ENCODE peak calls at places on chromosomes 4 and X, in seven cellular contexts. J is HepG2, G is HCT116, F is T47D, U is GM12878, Z is SK-N-SH, M is K562. D is an unnamed sample.
A peak's percentile ranks its signal among the peaks of the same experiment; 100 is the strongest.

GRCh38 chr4:138078751-138079150 is 163.4 kb downstream of the SLC7A11 start:
- DNase-seq in J (no peak), G (no peak), F (no peak), U (no peak), Z (no peak), M (no peak), D (no peak)

GRCh38 chr4:38119663-38120374 is 159.6 kb downstream of the PTTG2 start:
- DNase-seq in J (no peak), G (no peak), F (peak; percentile 1), U (no peak), Z (peak; percentile 48), M (no peak), D (no peak)

GRCh38 chrX:105331244-105331643 is 110.8 kb upstream of the TEX13A start:
- DNase-seq in J (no peak), G (no peak), F (no peak), U (no peak), Z (no peak), M (no peak), D (no peak)

GRCh38 chr4:8104491-8105302 is 53.9 kb downstream of the ABLIM2 start:
- DNase-seq in J (no peak), G (no peak), F (no peak), U (no peak), Z (no peak), M (no peak), D (no peak)

GRCh38 chrX:133482345-133483041 is 67.2 kb upstream of the GPC4 start:
- DNase-seq in J (no peak), G (no peak), F (no peak), U (no peak), Z (no peak), M (no peak), D (no peak)

GRCh38 chrX:124232523-124233201 is 99.8 kb upstream of the TEX13D start:
- DNase-seq in J (no peak), G (no peak), F (no peak), U (no peak), Z (no peak), M (no peak), D (no peak)

GRCh38 chr4:6716958-6717655 is 1.1 kb downstream of the BLOC1S4 start:
- DNase-seq in J (no peak), G (no peak), F (no peak), U (no peak), Z (no peak), M (peak; percentile 52), D (no peak)

GRCh38 chr4:174398728-174399127 is 115.0 kb downstream of the CEP44 start:
- DNase-seq in J (no peak), G (no peak), F (no peak), U (no peak), Z (no peak), M (peak; percentile 22), D (no peak)

GRCh38 chr4:46856347-46856746 is 52.7 kb downstream of the COX7B2 start:
- DNase-seq in J (no peak), G (no peak), F (no peak), U (no peak), Z (no peak), M (no peak), D (no peak)

GRCh38 chrX:103157511-103158316 is 57.2 kb upstream of the BEX4 start:
- DNase-seq in J (peak; percentile 6), G (no peak), F (peak; percentile 15), U (no peak), Z (peak; percentile 46), M (peak; percentile 60), D (no peak)

GRCh38 chrX:134184936-134185335 is 52.0 kb upstream of the CCDC160 start:
- DNase-seq in J (no peak), G (no peak), F (no peak), U (no peak), Z (no peak), M (no peak), D (no peak)

GRCh38 chr4:86955888-86956451 is 21.2 kb downstream of the AFF1 start:
- DNase-seq in J (no peak), G (no peak), F (no peak), U (no peak), Z (no peak), M (no peak), D (no peak)

GRCh38 chrX:11105080-11105479 is 6.1 kb upstream of the HCCS start:
- DNase-seq in J (no peak), G (no peak), F (no peak), U (no peak), Z (no peak), M (peak; percentile 12), D (no peak)

GRCh38 chr4:99708551-99708950 is 50.9 kb upstream of the C4orf54 start:
- DNase-seq in J (no peak), G (no peak), F (no peak), U (no peak), Z (no peak), M (no peak), D (no peak)

GRCh38 chrX:39152106-39152649 is 350.9 kb downstream of the MID1IP1 start:
- DNase-seq in J (no peak), G (no peak), F (peak; percentile 32), U (no peak), Z (peak; percentile 65), M (peak; percentile 79), D (peak; percentile 85)

GRCh38 chrX:70452143-70452733 is 7.6 kb downstream of the DLG3 start:
- DNase-seq in J (peak; percentile 19), G (peak; percentile 18), F (peak; percentile 57), U (no peak), Z (peak; percentile 64), M (peak; percentile 69), D (peak; percentile 73)

GRCh38 chr4:114782842-114783595 is 184.4 kb downstream of the UGT8 start:
- DNase-seq in J (no peak), G (no peak), F (no peak), U (no peak), Z (no peak), M (no peak), D (no peak)

GRCh38 chr4:152590179-152591031 is 54.5 kb upstream of the FBXW7 start:
- DNase-seq in J (no peak), G (no peak), F (no peak), U (no peak), Z (peak; percentile 56), M (no peak), D (no peak)

GRCh38 chr4:152587127-152587526 is 51.2 kb upstream of the FBXW7 start:
- DNase-seq in J (no peak), G (no peak), F (no peak), U (no peak), Z (no peak), M (no peak), D (no peak)

GRCh38 chr4:152591361-152591760 is 55.5 kb upstream of the FBXW7 start:
- DNase-seq in J (no peak), G (no peak), F (no peak), U (no peak), Z (no peak), M (peak; percentile 5), D (peak; percentile 86)

GRCh38 chr4:152586668-152587067 is 50.8 kb upstream of the FBXW7 start:
- DNase-seq in J (peak; percentile 18), G (no peak), F (no peak), U (no peak), Z (no peak), M (no peak), D (no peak)

GRCh38 chr4:152588869-152589268 is 53.0 kb upstream of the FBXW7 start:
- DNase-seq in J (no peak), G (no peak), F (no peak), U (no peak), Z (no peak), M (no peak), D (no peak)
- TF ChIP-seq JUND in J (no peak), G (no peak), F (no peak), U (no peak), Z (no peak), M (no peak), D (no peak)

DNA sequence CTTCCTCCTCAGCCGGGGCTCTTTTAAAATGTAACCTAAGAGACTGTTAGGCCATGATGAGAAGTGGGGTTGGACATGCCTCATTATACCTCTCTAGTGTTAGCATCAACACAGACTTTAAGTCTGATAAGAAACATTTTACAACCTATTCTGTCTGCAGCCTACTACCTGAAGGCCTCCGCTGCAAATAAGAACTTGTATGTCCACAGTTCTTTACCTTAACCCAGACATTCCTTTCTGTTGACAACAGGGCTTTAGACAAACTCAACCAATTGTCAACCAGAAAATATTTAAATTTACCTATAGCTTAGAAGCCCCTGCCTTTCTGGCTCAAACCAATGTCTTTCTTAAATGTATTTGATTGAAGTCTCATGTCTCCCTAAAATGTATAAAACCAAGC is 1418.6 kb downstream of the STIM2 start:
- DNase-seq in J (no peak), G (no peak), F (peak; percentile 4), U (no peak), Z (no peak), M (no peak), D (no peak)
- TF ChIP-seq JUND in J (no peak), G (no peak), F (no peak), U (no peak), Z (no peak), M (no peak), D (no peak)

GRCh38 chrX:100090931-100091330 is 319.1 kb downstream of the PCDH19 start:
- DNase-seq in J (no peak), G (no peak), F (no peak), U (no peak), Z (no peak), M (no peak), D (no peak)
- TF ChIP-seq JUND in J (no peak), G (no peak), F (no peak), U (no peak), Z (no peak), M (no peak), D (no peak)

GRCh38 chr4:121307441-121308327 is 73.1 kb downstream of the QRFPR start:
- DNase-seq in J (peak; percentile 34), G (peak; percentile 63), F (peak; percentile 65), U (peak; percentile 51), Z (no peak), M (peak; percentile 56), D (peak; percentile 7)

GRCh38 chr4:121304843-121305348 is 75.9 kb downstream of the QRFPR start:
- DNase-seq in J (no peak), G (no peak), F (no peak), U (no peak), Z (no peak), M (no peak), D (no peak)

GRCh38 chr4:121306932-121307331 is 73.9 kb downstream of the QRFPR start:
- DNase-seq in J (no peak), G (no peak), F (no peak), U (no peak), Z (no peak), M (no peak), D (no peak)

GRCh38 chr4:121308828-121309227 is 72.0 kb downstream of the QRFPR start:
- DNase-seq in J (no peak), G (no peak), F (no peak), U (no peak), Z (no peak), M (no peak), D (no peak)

DNA sequence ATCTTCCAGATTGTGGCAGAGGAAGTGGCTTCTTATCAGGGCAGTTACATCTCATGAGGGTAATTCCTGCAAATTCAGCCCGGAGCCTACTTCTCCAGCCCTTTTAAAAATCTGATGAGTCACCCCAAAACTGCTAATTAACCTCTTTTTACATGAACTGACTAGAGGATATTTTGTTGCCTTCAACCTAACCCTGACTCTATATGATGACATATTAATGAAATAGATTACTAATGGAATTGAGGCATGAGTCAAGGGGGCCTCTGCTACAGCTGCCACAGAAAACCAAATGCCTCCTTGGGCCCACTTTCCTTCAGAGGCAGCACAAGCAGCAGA is 72.5 kb downstream of the QRFPR start:
- DNase-seq in J (no peak), G (no peak), F (no peak), U (no peak), Z (no peak), M (no peak), D (no peak)
- TF ChIP-seq JUND in J (no peak), G (no peak), F (no peak), U (no peak), Z (no peak), M (no peak), D (no peak)

D was measured in H1.